ENCODE peak calls at places on chromosomes 13 and 19, in six cellular contexts. W is LoVo; Y is left ventricle myocardium inferior; N is AML-193; M is stimulated activated CD8-positive, alpha-beta memory T cell treated with anti-CD3 and anti-CD28 coated beads, Interleukin-2, amount 100 ng/mL, for 48 hours; T is HFF-Myc. K is an unnamed sample.

GRCh38 chr19:19943848-19944582 is 43.3 kb downstream of the ZNF93 start:
- DNase-seq in W (no peak), Y (no peak), N (no peak), M (no peak), T (no peak), K (no peak)

GRCh38 chr19:38924383-38924782 is 6.2 kb downstream of the SARS2 start:
- DNase-seq in W (no peak), Y (no peak), N (no peak), M (no peak), T (no peak), K (no peak)

GRCh38 chr13:111916201-111916600 is 150.7 kb upstream of the SOX1 start:
- DNase-seq in W (no peak), Y (no peak), N (no peak), M (no peak), T (no peak), K (peak; percentile 28)

GRCh38 chr13:21898461-21898860 is 227.6 kb downstream of the FGF9 start:
- DNase-seq in W (no peak), Y (no peak), N (no peak), M (no peak), T (no peak), K (no peak)

GRCh38 chr19:43731854-43732253 is 16.0 kb downstream of the IRGC start:
- DNase-seq in W (no peak), Y (no peak), N (peak; percentile 34), M (no peak), T (no peak), K (no peak)

GRCh38 chr13:84339456-84339855 is 457.2 kb upstream of the SLITRK1 start:
- DNase-seq in W (no peak), Y (no peak), N (no peak), M (no peak), T (no peak), K (no peak)

GRCh38 chr19:49881186-49881585 is 3.7 kb downstream of the TBC1D17 start:
- DNase-seq in W (no peak), Y (no peak), N (no peak), M (no peak), T (no peak), K (no peak)

GRCh38 chr13:79614519-79614918 is 133.6 kb downstream of the NDFIP2 start:
- DNase-seq in W (no peak), Y (no peak), N (no peak), M (no peak), T (no peak), K (no peak)

GRCh38 chr19:49624967-49625910 is 14.7 kb downstream of the RRAS start:
- DNase-seq in W (no peak), Y (no peak), N (no peak), M (no peak), T (no peak), K (no peak)

GRCh38 chr19:47190167-47190727 is 40.8 kb downstream of the BBC3 start:
- DNase-seq in W (peak; percentile 82), Y (peak; percentile 21), N (no peak), M (peak; percentile 35), T (no peak), K (peak; percentile 95)

GRCh38 chr13:23608704-23609413 is 38.6 kb downstream of the TNFRSF19 start:
- DNase-seq in W (no peak), Y (peak; percentile 59), N (peak; percentile 3), M (no peak), T (peak; percentile 75), K (no peak)

GRCh38 chr13:33728271-33729037 is 89.5 kb upstream of the RFC3 start:
- DNase-seq in W (no peak), Y (peak; percentile 61), N (peak; percentile 84), M (no peak), T (no peak), K (no peak)

GRCh38 chr19:5108866-5109265 is 140.0 kb downstream of the KDM4B start:
- DNase-seq in W (no peak), Y (no peak), N (no peak), M (no peak), T (no peak), K (no peak)

GRCh38 chr13:25203256-25203794 is 31.2 kb upstream of the AMER2 start:
- DNase-seq in W (no peak), Y (no peak), N (no peak), M (no peak), T (no peak), K (no peak)

GRCh38 chr19:39865953-39866352 is 19.8 kb upstream of the FBL start:
- DNase-seq in W (no peak), Y (no peak), N (no peak), M (no peak), T (no peak), K (no peak)

GRCh38 chr19:39341122-39341719 is 1.0 kb upstream of the SAMD4B start:
- DNase-seq in W (peak; percentile 24), Y (peak; percentile 27), N (peak; percentile 46), M (no peak), T (no peak), K (no peak)

GRCh38 chr19:14479985-14480694 is 5.0 kb upstream of the PTGER1 start:
- DNase-seq in W (no peak), Y (peak; percentile 48), N (peak; percentile 23), M (peak; percentile 69), T (no peak), K (no peak)

GRCh38 chr13:113968463-113969310 is 5.2 kb downstream of the C13orf46 start:
- DNase-seq in W (no peak), Y (peak; percentile 4), N (no peak), M (no peak), T (no peak), K (no peak)

GRCh38 chr19:13396256-13397080 is 109.8 kb downstream of the CACNA1A start:
- DNase-seq in W (peak; percentile 5), Y (peak; percentile 20), N (no peak), M (no peak), T (peak; percentile 47), K (peak; percentile 49)

GRCh38 chr13:36244073-36244472 is 29.7 kb upstream of the SOHLH2 start:
- DNase-seq in W (no peak), Y (no peak), N (no peak), M (no peak), T (no peak), K (no peak)

GRCh38 chr19:40394816-40395210 is 4.8 kb upstream of the HIPK4 start:
- DNase-seq in W (no peak), Y (no peak), N (no peak), M (no peak), T (no peak), K (no peak)

K was measured in SJSA1.